ENCODE peak calls at places on chromosomes 5 and 9, in six cellular contexts. One of them, this sample, is unnamed.

GRCh38 chr9:21070171-21070571 is 7.6 kb downstream of the IFNB1 start:
- DNase-seq in psoas muscle: peak; percentile 19
- DNase-seq in colonic mucosa: no peak
- DNase-seq in fibroblast of lung: peak; percentile 96
- DNase-seq in neuronal stem cell: no peak
- DNase-seq in A549: peak; percentile 76
- DNase-seq in this sample: peak; percentile 62

GRCh38 chr9:115364991-115365390 is 247.0 kb upstream of the TNC start:
- DNase-seq in psoas muscle: no peak
- DNase-seq in colonic mucosa: no peak
- DNase-seq in fibroblast of lung: peak; percentile 29
- DNase-seq in neuronal stem cell: no peak
- DNase-seq in A549: no peak
- DNase-seq in this sample: no peak

GRCh38 chr5:146345578-146346366 is 7.1 kb downstream of the POU4F3 start:
- DNase-seq in psoas muscle: no peak
- DNase-seq in colonic mucosa: no peak
- DNase-seq in fibroblast of lung: no peak
- DNase-seq in neuronal stem cell: no peak
- DNase-seq in A549: no peak
- DNase-seq in this sample: no peak

GRCh38 chr9:18747590-18747989 is 273.6 kb downstream of the ADAMTSL1 start:
- DNase-seq in psoas muscle: no peak
- DNase-seq in colonic mucosa: peak; percentile 27
- DNase-seq in fibroblast of lung: peak; percentile 26
- DNase-seq in neuronal stem cell: no peak
- DNase-seq in A549: no peak
- DNase-seq in this sample: no peak

GRCh38 chr9:137396808-137397367 is 26.1 kb downstream of the EXD3 start:
- DNase-seq in psoas muscle: no peak
- DNase-seq in colonic mucosa: no peak
- DNase-seq in fibroblast of lung: no peak
- DNase-seq in neuronal stem cell: no peak
- DNase-seq in A549: no peak
- DNase-seq in this sample: no peak

GRCh38 chr9:14238044-14238443 is 75.9 kb downstream of the NFIB start:
- DNase-seq in psoas muscle: no peak
- DNase-seq in colonic mucosa: no peak
- DNase-seq in fibroblast of lung: peak; percentile 22
- DNase-seq in neuronal stem cell: no peak
- DNase-seq in A549: peak; percentile 81
- DNase-seq in this sample: no peak

GRCh38 chr5:82278711-82279370 is 687 bp upstream of the RPS23 start:
- DNase-seq in psoas muscle: no peak
- DNase-seq in colonic mucosa: no peak
- DNase-seq in fibroblast of lung: no peak
- DNase-seq in neuronal stem cell: no peak
- DNase-seq in A549: no peak
- DNase-seq in this sample: no peak

GRCh38 chr5:145587308-145588071 is 247.7 kb downstream of the PRELID2 start:
- DNase-seq in psoas muscle: no peak
- DNase-seq in colonic mucosa: no peak
- DNase-seq in fibroblast of lung: peak; percentile 66
- DNase-seq in neuronal stem cell: no peak
- DNase-seq in A549: peak; percentile 72
- DNase-seq in this sample: no peak

GRCh38 chr9:99859395-99859980 is 37.8 kb downstream of the NR4A3 start:
- DNase-seq in psoas muscle: no peak
- DNase-seq in colonic mucosa: no peak
- DNase-seq in fibroblast of lung: no peak
- DNase-seq in neuronal stem cell: peak; percentile 30
- DNase-seq in A549: no peak
- DNase-seq in this sample: no peak

GRCh38 chr5:135053278-135053677 is 19.2 kb upstream of the PITX1 start:
- DNase-seq in psoas muscle: no peak
- DNase-seq in colonic mucosa: no peak
- DNase-seq in fibroblast of lung: no peak
- DNase-seq in neuronal stem cell: no peak
- DNase-seq in A549: no peak
- DNase-seq in this sample: no peak

GRCh38 chr5:164007062-164007461 is 501.6 kb downstream of the MAT2B start:
- DNase-seq in psoas muscle: no peak
- DNase-seq in colonic mucosa: no peak
- DNase-seq in fibroblast of lung: no peak
- DNase-seq in neuronal stem cell: no peak
- DNase-seq in A549: no peak
- DNase-seq in this sample: no peak

GRCh38 chr5:134851307-134851923 is 5.6 kb downstream of the C5orf24 start:
- DNase-seq in psoas muscle: no peak
- DNase-seq in colonic mucosa: no peak
- DNase-seq in fibroblast of lung: peak; percentile 44
- DNase-seq in neuronal stem cell: no peak
- DNase-seq in A549: peak; percentile 57
- DNase-seq in this sample: no peak

GRCh38 chr9:112168197-112168596 is 6.9 kb downstream of the SUSD1 start:
- DNase-seq in psoas muscle: no peak
- DNase-seq in colonic mucosa: peak; percentile 72
- DNase-seq in fibroblast of lung: no peak
- DNase-seq in neuronal stem cell: no peak
- DNase-seq in A549: no peak
- DNase-seq in this sample: no peak

GRCh38 chr9:25418974-25419373 is 259.3 kb downstream of the TUSC1 start:
- DNase-seq in psoas muscle: no peak
- DNase-seq in colonic mucosa: no peak
- DNase-seq in fibroblast of lung: peak; percentile 1
- DNase-seq in neuronal stem cell: no peak
- DNase-seq in A549: no peak
- DNase-seq in this sample: no peak

GRCh38 chr5:141637266-141637692 is 482 bp downstream of the RELL2 start:
- DNase-seq in psoas muscle: peak; percentile 36
- DNase-seq in colonic mucosa: peak; percentile 55
- DNase-seq in fibroblast of lung: no peak
- DNase-seq in neuronal stem cell: peak; percentile 26
- DNase-seq in A549: no peak
- DNase-seq in this sample: no peak

GRCh38 chr9:124457887-124458431 is 7.7 kb downstream of the ADGRD2 start:
- DNase-seq in psoas muscle: no peak
- DNase-seq in colonic mucosa: no peak
- DNase-seq in fibroblast of lung: no peak
- DNase-seq in neuronal stem cell: no peak
- DNase-seq in A549: no peak
- DNase-seq in this sample: no peak

GRCh38 chr9:13758876-13759275 is 479.4 kb upstream of the MPDZ start:
- DNase-seq in psoas muscle: no peak
- DNase-seq in colonic mucosa: no peak
- DNase-seq in fibroblast of lung: no peak
- DNase-seq in neuronal stem cell: no peak
- DNase-seq in A549: no peak
- DNase-seq in this sample: peak; percentile 48

GRCh38 chr5:87311400-87312279 is 44.0 kb downstream of the RASA1 start:
- DNase-seq in psoas muscle: no peak
- DNase-seq in colonic mucosa: no peak
- DNase-seq in fibroblast of lung: no peak
- DNase-seq in neuronal stem cell: no peak
- DNase-seq in A549: no peak
- DNase-seq in this sample: no peak

GRCh38 chr9:3597792-3598191 is 72.0 kb upstream of the RFX3 start:
- DNase-seq in psoas muscle: no peak
- DNase-seq in colonic mucosa: no peak
- DNase-seq in fibroblast of lung: no peak
- DNase-seq in neuronal stem cell: no peak
- DNase-seq in A549: no peak
- DNase-seq in this sample: no peak

GRCh38 chr9:81719972-81720371 is 30.6 kb upstream of the TLE1 start:
- DNase-seq in psoas muscle: no peak
- DNase-seq in colonic mucosa: no peak
- DNase-seq in fibroblast of lung: no peak
- DNase-seq in neuronal stem cell: no peak
- DNase-seq in A549: no peak
- DNase-seq in this sample: no peak

GRCh38 chr5:72552041-72552557 is 44.9 kb upstream of the ZNF366 start:
- DNase-seq in psoas muscle: no peak
- DNase-seq in colonic mucosa: no peak
- DNase-seq in fibroblast of lung: peak; percentile 87
- DNase-seq in neuronal stem cell: no peak
- DNase-seq in A549: no peak
- DNase-seq in this sample: no peak

GRCh38 chr5:66896207-66896606 is 300.0 kb downstream of the MAST4 start:
- DNase-seq in psoas muscle: no peak
- DNase-seq in colonic mucosa: no peak
- DNase-seq in fibroblast of lung: no peak
- DNase-seq in neuronal stem cell: no peak
- DNase-seq in A549: no peak
- DNase-seq in this sample: no peak

GRCh38 chr5:40172721-40173120 is 507.0 kb upstream of the PTGER4 start:
- DNase-seq in psoas muscle: no peak
- DNase-seq in colonic mucosa: no peak
- DNase-seq in fibroblast of lung: no peak
- DNase-seq in neuronal stem cell: no peak
- DNase-seq in A549: no peak
- DNase-seq in this sample: no peak

GRCh38 chr5:177469061-177469628 is 4.3 kb downstream of the DBN1 start:
- DNase-seq in psoas muscle: peak; percentile 65
- DNase-seq in colonic mucosa: no peak
- DNase-seq in fibroblast of lung: no peak
- DNase-seq in neuronal stem cell: no peak
- DNase-seq in A549: no peak
- DNase-seq in this sample: no peak

GRCh38 chr5:177472460-177473441 is 683 bp downstream of the DBN1 start:
- DNase-seq in psoas muscle: peak; percentile 50
- DNase-seq in colonic mucosa: no peak
- DNase-seq in fibroblast of lung: no peak
- DNase-seq in neuronal stem cell: peak; percentile 52
- DNase-seq in A549: no peak
- DNase-seq in this sample: no peak

GRCh38 chr5:177469750-177470525 is 3.5 kb downstream of the DBN1 start:
- DNase-seq in psoas muscle: no peak
- DNase-seq in colonic mucosa: no peak
- DNase-seq in fibroblast of lung: no peak
- DNase-seq in neuronal stem cell: no peak
- DNase-seq in A549: no peak
- DNase-seq in this sample: no peak

GRCh38 chr5:177471610-177472356 is 1.7 kb downstream of the DBN1 start:
- DNase-seq in psoas muscle: peak; percentile 77
- DNase-seq in colonic mucosa: no peak
- DNase-seq in fibroblast of lung: peak; percentile 68
- DNase-seq in neuronal stem cell: no peak
- DNase-seq in A549: no peak
- DNase-seq in this sample: no peak

DNA sequence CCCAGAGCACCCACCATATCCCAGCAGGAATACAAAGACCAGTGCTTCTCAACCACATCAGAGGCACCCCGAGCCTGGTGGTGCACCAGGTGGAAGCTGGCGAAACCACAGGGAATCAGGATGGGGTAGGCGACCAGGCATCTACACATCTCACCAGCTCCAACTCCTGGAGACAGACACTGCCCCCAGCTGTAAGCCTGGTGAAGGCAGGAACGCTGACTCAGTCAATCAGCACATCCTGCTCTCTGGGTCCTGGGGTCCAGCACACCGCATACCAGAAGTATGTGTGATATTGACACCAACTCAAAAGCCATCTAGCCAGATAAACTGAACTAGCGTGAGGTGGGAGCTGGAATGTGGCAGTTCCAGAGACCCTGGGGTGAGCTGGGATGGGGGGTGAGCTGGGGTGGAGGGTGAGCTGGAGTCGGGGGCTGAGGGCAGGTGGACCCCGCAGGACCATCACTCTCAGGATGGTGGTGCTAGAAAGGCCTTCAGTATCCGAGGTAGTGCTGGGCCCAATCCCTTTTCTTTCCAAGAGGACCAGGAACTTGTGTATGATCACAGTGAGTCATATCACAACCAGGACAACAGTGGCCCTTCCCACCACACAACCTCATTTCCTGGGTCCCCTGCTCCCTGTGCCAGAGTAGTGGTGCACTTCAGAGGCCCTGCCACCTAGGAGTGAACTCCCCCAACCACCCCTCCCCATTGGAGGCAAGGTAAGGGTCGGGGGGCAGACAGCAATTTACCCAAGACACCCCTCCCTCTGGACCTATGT is 2.5 kb downstream of the DBN1 start:
- DNase-seq in psoas muscle: no peak
- DNase-seq in colonic mucosa: no peak
- DNase-seq in fibroblast of lung: no peak
- DNase-seq in neuronal stem cell: no peak
- DNase-seq in A549: peak; percentile 40
- DNase-seq in this sample: no peak
- H3K27ac ChIP-seq in psoas muscle: no peak overlapping the region
- H3K27ac ChIP-seq in colonic mucosa: no peak overlapping the region
- H3K27ac ChIP-seq in fibroblast of lung: peak overlapping the region; percentile 82
- H3K27ac ChIP-seq in neuronal stem cell: peak overlapping the region; percentile 33
- H3K27ac ChIP-seq in A549: no peak overlapping the region
- H3K27ac ChIP-seq in this sample: peak overlapping the region; percentile 86

GRCh38 chr9:78295731-78296130 is 1.2 kb upstream of the PSAT1 start:
- DNase-seq in psoas muscle: no peak
- DNase-seq in colonic mucosa: no peak
- DNase-seq in fibroblast of lung: peak; percentile 33
- DNase-seq in neuronal stem cell: no peak
- DNase-seq in A549: no peak
- DNase-seq in this sample: no peak
- H3K27ac ChIP-seq in psoas muscle: no peak overlapping the region
- H3K27ac ChIP-seq in colonic mucosa: no peak overlapping the region
- H3K27ac ChIP-seq in fibroblast of lung: no peak overlapping the region
- H3K27ac ChIP-seq in neuronal stem cell: peak overlapping the region; percentile 91
- H3K27ac ChIP-seq in A549: peak overlapping the region; percentile 99
- H3K27ac ChIP-seq in this sample: no peak overlapping the region

DNA sequence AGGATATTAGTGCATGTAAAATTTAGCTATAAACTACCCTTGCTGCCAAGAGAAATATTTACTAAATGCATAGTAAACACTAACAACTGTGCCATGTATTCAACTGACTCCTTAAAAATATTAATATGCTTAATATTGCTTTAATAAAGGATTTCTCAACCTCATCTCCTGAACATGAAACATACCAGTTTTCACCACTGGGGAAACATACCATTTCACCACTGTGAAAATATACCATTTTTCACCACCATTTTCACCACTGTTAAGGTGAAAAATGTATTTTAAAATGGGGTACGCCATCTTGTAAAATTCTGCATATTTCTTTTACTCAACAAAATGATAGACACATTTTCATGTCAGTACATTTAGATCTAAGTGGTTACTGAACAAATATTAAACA is 4.5 kb downstream of the RAB14 start:
- DNase-seq in psoas muscle: no peak
- DNase-seq in colonic mucosa: no peak
- DNase-seq in fibroblast of lung: no peak
- DNase-seq in neuronal stem cell: no peak
- DNase-seq in A549: no peak
- DNase-seq in this sample: no peak
- H3K27ac ChIP-seq in psoas muscle: no peak overlapping the region
- H3K27ac ChIP-seq in colonic mucosa: no peak overlapping the region
- H3K27ac ChIP-seq in fibroblast of lung: no peak overlapping the region
- H3K27ac ChIP-seq in neuronal stem cell: no peak overlapping the region
- H3K27ac ChIP-seq in A549: no peak overlapping the region
- H3K27ac ChIP-seq in this sample: no peak overlapping the region

DNA sequence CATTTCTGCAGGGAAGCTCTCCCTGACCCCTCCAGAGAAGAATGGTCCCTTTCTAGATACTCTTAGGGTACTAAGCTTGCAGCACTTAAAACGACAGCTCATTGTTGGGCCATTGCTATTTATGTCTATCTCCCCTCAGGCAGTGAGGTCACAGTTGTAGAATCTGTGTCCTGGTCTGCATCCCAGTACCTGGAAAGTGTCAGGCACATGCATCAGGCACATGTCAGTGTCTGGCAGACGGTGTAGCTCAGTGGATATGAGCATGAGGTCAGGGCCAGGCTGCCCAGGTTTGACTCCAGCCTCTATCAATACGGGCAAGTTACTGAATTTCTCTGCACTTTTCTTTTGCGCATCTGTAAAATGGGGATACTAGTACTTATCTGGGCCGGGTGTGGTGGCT is 22.2 kb upstream of the EEIG1 start:
- DNase-seq in psoas muscle: no peak
- DNase-seq in colonic mucosa: no peak
- DNase-seq in fibroblast of lung: no peak
- DNase-seq in neuronal stem cell: no peak
- DNase-seq in A549: no peak
- DNase-seq in this sample: peak; percentile 70
- H3K27ac ChIP-seq in psoas muscle: no peak overlapping the region
- H3K27ac ChIP-seq in colonic mucosa: no peak overlapping the region
- H3K27ac ChIP-seq in fibroblast of lung: no peak overlapping the region
- H3K27ac ChIP-seq in neuronal stem cell: no peak overlapping the region
- H3K27ac ChIP-seq in A549: peak overlapping the region; percentile 90
- H3K27ac ChIP-seq in this sample: peak overlapping the region; percentile 71

This sample was measured in heart left ventricle.